ENCODE peak calls at places on chromosomes 6 and 20, in seven cellular contexts. One of them, this sample, is unnamed.

GRCh38 chr20:34045930-34046329 is 52.2 kb downstream of the RALY start:
- DNase-seq in RWPE2: no peak
- DNase-seq in BJ: no peak
- DNase-seq in lower lobe of right lung: no peak
- DNase-seq in RWPE1: no peak
- DNase-seq in cardiac muscle cell: no peak
- DNase-seq in CD4-positive, alpha-beta T cell: no peak
- DNase-seq in this sample: no peak

GRCh38 chr6:38783436-38784228 is 68.5 kb downstream of the DNAH8 start:
- DNase-seq in RWPE2: no peak
- DNase-seq in BJ: no peak
- DNase-seq in lower lobe of right lung: no peak
- DNase-seq in RWPE1: no peak
- DNase-seq in cardiac muscle cell: no peak
- DNase-seq in CD4-positive, alpha-beta T cell: no peak
- DNase-seq in this sample: no peak

GRCh38 chr6:10511477-10511876 is 9.7 kb upstream of the GCNT2 start:
- DNase-seq in RWPE2: no peak
- DNase-seq in BJ: no peak
- DNase-seq in lower lobe of right lung: no peak
- DNase-seq in RWPE1: no peak
- DNase-seq in cardiac muscle cell: peak
- DNase-seq in CD4-positive, alpha-beta T cell: no peak
- DNase-seq in this sample: no peak

GRCh38 chr20:8432435-8433148 is 300.5 kb downstream of the PLCB1 start:
- DNase-seq in RWPE2: no peak
- DNase-seq in BJ: no peak
- DNase-seq in lower lobe of right lung: no peak
- DNase-seq in RWPE1: no peak
- DNase-seq in cardiac muscle cell: peak
- DNase-seq in CD4-positive, alpha-beta T cell: no peak
- DNase-seq in this sample: no peak

GRCh38 chr6:143279385-143279784 is 171.1 kb downstream of the ADAT2 start:
- DNase-seq in RWPE2: no peak
- DNase-seq in BJ: no peak
- DNase-seq in lower lobe of right lung: no peak
- DNase-seq in RWPE1: no peak
- DNase-seq in cardiac muscle cell: peak
- DNase-seq in CD4-positive, alpha-beta T cell: no peak
- DNase-seq in this sample: no peak

GRCh38 chr6:39507331-39507998 is 185.0 kb upstream of the KCNK16 start:
- DNase-seq in RWPE2: no peak
- DNase-seq in BJ: no peak
- DNase-seq in lower lobe of right lung: no peak
- DNase-seq in RWPE1: no peak
- DNase-seq in cardiac muscle cell: no peak
- DNase-seq in CD4-positive, alpha-beta T cell: no peak
- DNase-seq in this sample: no peak

GRCh38 chr6:27605401-27606342 is 132.8 kb upstream of the ZNF184 start:
- DNase-seq in RWPE2: peak
- DNase-seq in BJ: no peak
- DNase-seq in lower lobe of right lung: no peak
- DNase-seq in RWPE1: no peak
- DNase-seq in cardiac muscle cell: peak
- DNase-seq in CD4-positive, alpha-beta T cell: no peak
- DNase-seq in this sample: no peak

GRCh38 chr6:90434096-90434495 is 137.5 kb upstream of the BACH2 start:
- DNase-seq in RWPE2: no peak
- DNase-seq in BJ: no peak
- DNase-seq in lower lobe of right lung: no peak
- DNase-seq in RWPE1: no peak
- DNase-seq in cardiac muscle cell: peak
- DNase-seq in CD4-positive, alpha-beta T cell: no peak
- DNase-seq in this sample: no peak

GRCh38 chr6:43890197-43891062 is 120.4 kb downstream of the VEGFA start:
- DNase-seq in RWPE2: no peak
- DNase-seq in BJ: no peak
- DNase-seq in lower lobe of right lung: no peak
- DNase-seq in RWPE1: no peak
- DNase-seq in cardiac muscle cell: no peak
- DNase-seq in CD4-positive, alpha-beta T cell: no peak
- DNase-seq in this sample: no peak

GRCh38 chr6:147141690-147142308 is 62.4 kb upstream of the STXBP5 start:
- DNase-seq in RWPE2: no peak
- DNase-seq in BJ: no peak
- DNase-seq in lower lobe of right lung: no peak
- DNase-seq in RWPE1: peak
- DNase-seq in cardiac muscle cell: no peak
- DNase-seq in CD4-positive, alpha-beta T cell: no peak
- DNase-seq in this sample: no peak

GRCh38 chr6:163252132-163252729 is 162.3 kb upstream of the QKI start:
- DNase-seq in RWPE2: no peak
- DNase-seq in BJ: no peak
- DNase-seq in lower lobe of right lung: no peak
- DNase-seq in RWPE1: no peak
- DNase-seq in cardiac muscle cell: no peak
- DNase-seq in CD4-positive, alpha-beta T cell: no peak
- DNase-seq in this sample: no peak

GRCh38 chr6:100886078-100886477 is 4.9 kb upstream of the ASCC3 start:
- DNase-seq in RWPE2: no peak
- DNase-seq in BJ: no peak
- DNase-seq in lower lobe of right lung: no peak
- DNase-seq in RWPE1: no peak
- DNase-seq in cardiac muscle cell: no peak
- DNase-seq in CD4-positive, alpha-beta T cell: no peak
- DNase-seq in this sample: no peak

GRCh38 chr6:156914171-156914570 is 137.0 kb downstream of the ARID1B start:
- DNase-seq in RWPE2: no peak
- DNase-seq in BJ: no peak
- DNase-seq in lower lobe of right lung: no peak
- DNase-seq in RWPE1: no peak
- DNase-seq in cardiac muscle cell: no peak
- DNase-seq in CD4-positive, alpha-beta T cell: no peak
- DNase-seq in this sample: no peak

GRCh38 chr6:32154514-32155161 is 697 bp downstream of the PPT2 start:
- DNase-seq in RWPE2: no peak
- DNase-seq in BJ: no peak
- DNase-seq in lower lobe of right lung: peak
- DNase-seq in RWPE1: peak
- DNase-seq in cardiac muscle cell: peak
- DNase-seq in CD4-positive, alpha-beta T cell: peak
- DNase-seq in this sample: no peak

GRCh38 chr6:3251462-3252314 is 7.1 kb upstream of the PSMG4 start:
- DNase-seq in RWPE2: no peak
- DNase-seq in BJ: peak
- DNase-seq in lower lobe of right lung: peak
- DNase-seq in RWPE1: peak
- DNase-seq in cardiac muscle cell: peak
- DNase-seq in CD4-positive, alpha-beta T cell: peak
- DNase-seq in this sample: no peak

GRCh38 chr20:51413753-51414323 is 128.7 kb downstream of the NFATC2 start:
- DNase-seq in RWPE2: no peak
- DNase-seq in BJ: no peak
- DNase-seq in lower lobe of right lung: no peak
- DNase-seq in RWPE1: no peak
- DNase-seq in cardiac muscle cell: no peak
- DNase-seq in CD4-positive, alpha-beta T cell: no peak
- DNase-seq in this sample: no peak

GRCh38 chr6:124888581-124889371 is 73.5 kb upstream of the RNF217 start:
- DNase-seq in RWPE2: no peak
- DNase-seq in BJ: no peak
- DNase-seq in lower lobe of right lung: no peak
- DNase-seq in RWPE1: no peak
- DNase-seq in cardiac muscle cell: no peak
- DNase-seq in CD4-positive, alpha-beta T cell: no peak
- DNase-seq in this sample: no peak

GRCh38 chr6:110476046-110476849 is at the start of gene SLC22A16:
- DNase-seq in RWPE2: no peak
- DNase-seq in BJ: no peak
- DNase-seq in lower lobe of right lung: peak
- DNase-seq in RWPE1: no peak
- DNase-seq in cardiac muscle cell: no peak
- DNase-seq in CD4-positive, alpha-beta T cell: no peak
- DNase-seq in this sample: no peak

GRCh38 chr6:69580696-69581095 is 216.1 kb downstream of the LMBRD1 start:
- DNase-seq in RWPE2: no peak
- DNase-seq in BJ: no peak
- DNase-seq in lower lobe of right lung: no peak
- DNase-seq in RWPE1: no peak
- DNase-seq in cardiac muscle cell: no peak
- DNase-seq in CD4-positive, alpha-beta T cell: no peak
- DNase-seq in this sample: no peak

GRCh38 chr6:39357998-39358686 is 35.6 kb upstream of the KCNK16 start:
- DNase-seq in RWPE2: no peak
- DNase-seq in BJ: no peak
- DNase-seq in lower lobe of right lung: no peak
- DNase-seq in RWPE1: no peak
- DNase-seq in cardiac muscle cell: peak
- DNase-seq in CD4-positive, alpha-beta T cell: no peak
- DNase-seq in this sample: peak

GRCh38 chr6:136772685-136773472 is 19.4 kb downstream of the MAP3K5 start:
- DNase-seq in RWPE2: no peak
- DNase-seq in BJ: no peak
- DNase-seq in lower lobe of right lung: no peak
- DNase-seq in RWPE1: no peak
- DNase-seq in cardiac muscle cell: no peak
- DNase-seq in CD4-positive, alpha-beta T cell: no peak
- DNase-seq in this sample: no peak

GRCh38 chr6:1464796-1465348 is 75.5 kb downstream of the FOXF2 start:
- DNase-seq in RWPE2: no peak
- DNase-seq in BJ: no peak
- DNase-seq in lower lobe of right lung: no peak
- DNase-seq in RWPE1: no peak
- DNase-seq in cardiac muscle cell: no peak
- DNase-seq in CD4-positive, alpha-beta T cell: no peak
- DNase-seq in this sample: no peak

GRCh38 chr20:50478162-50479036 is 31.8 kb upstream of the PTPN1 start:
- DNase-seq in RWPE2: peak
- DNase-seq in BJ: no peak
- DNase-seq in lower lobe of right lung: peak
- DNase-seq in RWPE1: peak
- DNase-seq in cardiac muscle cell: peak
- DNase-seq in CD4-positive, alpha-beta T cell: peak
- DNase-seq in this sample: no peak

GRCh38 chr20:44896583-44896982 is 11.1 kb downstream of the YWHAB start:
- DNase-seq in RWPE2: no peak
- DNase-seq in BJ: no peak
- DNase-seq in lower lobe of right lung: no peak
- DNase-seq in RWPE1: no peak
- DNase-seq in cardiac muscle cell: no peak
- DNase-seq in CD4-positive, alpha-beta T cell: no peak
- DNase-seq in this sample: no peak
- TF ChIP-seq CTCF in RWPE2: no peak
- TF ChIP-seq CTCF in BJ: no peak
- TF ChIP-seq CTCF in lower lobe of right lung: no peak
- TF ChIP-seq CTCF in RWPE1: no peak
- TF ChIP-seq CTCF in cardiac muscle cell: no peak
- TF ChIP-seq CTCF in CD4-positive, alpha-beta T cell: no peak
- TF ChIP-seq CTCF in this sample: no peak

DNA sequence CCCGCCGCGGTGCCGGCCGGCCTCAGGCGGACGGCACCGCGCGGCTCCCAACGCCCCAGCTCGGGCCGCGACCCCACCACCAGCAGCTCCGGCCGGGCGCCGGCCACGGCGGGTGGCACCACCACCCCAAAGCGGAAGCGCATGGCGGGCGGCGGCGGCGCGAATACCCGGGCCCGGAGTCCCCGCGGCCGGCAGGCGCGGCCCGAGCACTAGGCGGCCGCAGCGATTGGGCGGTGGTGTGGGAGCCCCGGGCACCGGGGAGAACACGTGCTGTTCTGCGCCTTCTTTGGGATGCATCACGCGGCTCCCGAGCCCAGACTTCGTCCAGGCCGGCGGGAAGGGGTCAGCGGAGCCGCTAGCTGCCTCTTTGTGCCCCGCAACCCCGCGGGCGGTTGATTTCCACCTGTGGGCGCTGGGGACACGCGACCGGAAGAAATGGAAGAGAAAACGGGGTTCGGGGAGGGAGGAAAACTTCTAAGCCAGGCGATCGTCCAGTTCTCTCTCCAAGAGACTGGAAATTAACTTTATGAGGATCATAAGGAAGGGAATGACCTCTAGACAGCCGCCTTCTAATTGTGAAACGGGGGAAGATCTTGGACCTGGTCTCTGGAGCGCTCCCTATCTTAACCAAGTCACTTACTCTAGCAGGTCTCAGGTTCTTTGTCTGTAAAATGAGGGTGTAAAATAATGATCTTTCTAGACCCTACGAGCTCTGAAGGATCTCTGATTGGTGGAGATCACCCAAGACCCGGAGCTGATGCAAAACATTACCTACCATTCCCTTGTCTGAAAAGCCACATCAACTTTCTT is at the start of gene EPM2A:
- DNase-seq in RWPE2: peak
- DNase-seq in BJ: peak
- DNase-seq in lower lobe of right lung: peak
- DNase-seq in RWPE1: peak
- DNase-seq in cardiac muscle cell: peak
- DNase-seq in CD4-positive, alpha-beta T cell: peak
- DNase-seq in this sample: peak
- TF ChIP-seq CTCF in RWPE2: peak
- TF ChIP-seq CTCF in BJ: peak
- TF ChIP-seq CTCF in lower lobe of right lung: no peak
- TF ChIP-seq CTCF in RWPE1: no peak
- TF ChIP-seq CTCF in cardiac muscle cell: no peak
- TF ChIP-seq CTCF in CD4-positive, alpha-beta T cell: no peak
- TF ChIP-seq CTCF in this sample: no peak

GRCh38 chr6:131231886-131232285 is 96.6 kb downstream of the AKAP7 start:
- DNase-seq in RWPE2: no peak
- DNase-seq in BJ: no peak
- DNase-seq in lower lobe of right lung: no peak
- DNase-seq in RWPE1: no peak
- DNase-seq in cardiac muscle cell: no peak
- DNase-seq in CD4-positive, alpha-beta T cell: no peak
- DNase-seq in this sample: no peak
- TF ChIP-seq CTCF in RWPE2: no peak
- TF ChIP-seq CTCF in BJ: no peak
- TF ChIP-seq CTCF in lower lobe of right lung: no peak
- TF ChIP-seq CTCF in RWPE1: no peak
- TF ChIP-seq CTCF in cardiac muscle cell: no peak
- TF ChIP-seq CTCF in CD4-positive, alpha-beta T cell: no peak
- TF ChIP-seq CTCF in this sample: no peak

GRCh38 chr6:123439371-123439770 is 197.4 kb downstream of the TRDN start:
- DNase-seq in RWPE2: no peak
- DNase-seq in BJ: no peak
- DNase-seq in lower lobe of right lung: no peak
- DNase-seq in RWPE1: no peak
- DNase-seq in cardiac muscle cell: peak
- DNase-seq in CD4-positive, alpha-beta T cell: no peak
- DNase-seq in this sample: no peak

GRCh38 chr6:123430966-123431365 is 205.8 kb downstream of the TRDN start:
- DNase-seq in RWPE2: no peak
- DNase-seq in BJ: no peak
- DNase-seq in lower lobe of right lung: no peak
- DNase-seq in RWPE1: no peak
- DNase-seq in cardiac muscle cell: peak
- DNase-seq in CD4-positive, alpha-beta T cell: no peak
- DNase-seq in this sample: no peak

DNA sequence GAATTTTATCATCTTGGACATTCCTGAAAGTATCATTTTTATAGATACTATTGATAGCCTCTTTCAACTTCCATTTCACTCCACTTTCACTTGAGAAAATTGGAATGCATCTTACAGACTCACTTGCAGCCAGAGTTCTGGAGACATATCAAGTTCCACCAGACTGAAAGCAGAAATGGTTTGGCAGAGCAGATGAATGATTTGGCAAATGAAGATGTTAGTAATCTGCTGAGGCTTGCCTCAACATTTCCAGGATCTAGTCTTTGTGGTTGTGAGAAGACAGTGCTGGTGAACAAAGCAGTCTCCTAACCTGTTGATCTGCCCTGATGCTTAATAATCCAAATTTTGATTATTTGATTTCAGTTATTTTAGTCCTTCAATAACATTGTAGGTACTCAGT is 202.6 kb downstream of the TRDN start:
- DNase-seq in RWPE2: no peak
- DNase-seq in BJ: no peak
- DNase-seq in lower lobe of right lung: no peak
- DNase-seq in RWPE1: no peak
- DNase-seq in cardiac muscle cell: no peak
- DNase-seq in CD4-positive, alpha-beta T cell: no peak
- DNase-seq in this sample: no peak
- TF ChIP-seq CTCF in RWPE2: no peak
- TF ChIP-seq CTCF in BJ: no peak
- TF ChIP-seq CTCF in lower lobe of right lung: no peak
- TF ChIP-seq CTCF in RWPE1: no peak
- TF ChIP-seq CTCF in cardiac muscle cell: no peak
- TF ChIP-seq CTCF in CD4-positive, alpha-beta T cell: no peak
- TF ChIP-seq CTCF in this sample: no peak

This sample was measured in chondrocyte.